ENCODE peak calls at places on chromosomes 3 and 15, in five cellular contexts. One of them, this sample, is unnamed.

GRCh38 chr3:3023106-3023505 is 87.1 kb downstream of the IL5RA start:
- DNase-seq in CD8-positive, alpha-beta memory T cell: no peak
- DNase-seq in heart left ventricle: no peak
- DNase-seq in mammary epithelial cell: no peak
- DNase-seq in right atrium auricular region: no peak
- DNase-seq in this sample: no peak

GRCh38 chr15:83595191-83595590 is 58.7 kb upstream of the ADAMTSL3 start:
- DNase-seq in CD8-positive, alpha-beta memory T cell: no peak
- DNase-seq in heart left ventricle: no peak
- DNase-seq in mammary epithelial cell: peak; percentile 19
- DNase-seq in right atrium auricular region: no peak
- DNase-seq in this sample: no peak

GRCh38 chr3:81778678-81779182 is 17.3 kb upstream of the GBE1 start:
- DNase-seq in CD8-positive, alpha-beta memory T cell: no peak
- DNase-seq in heart left ventricle: no peak
- DNase-seq in mammary epithelial cell: no peak
- DNase-seq in right atrium auricular region: no peak
- DNase-seq in this sample: no peak

GRCh38 chr15:59138243-59138642 is 33.3 kb downstream of the CCNB2 start:
- DNase-seq in CD8-positive, alpha-beta memory T cell: peak; percentile 71
- DNase-seq in heart left ventricle: no peak
- DNase-seq in mammary epithelial cell: no peak
- DNase-seq in right atrium auricular region: no peak
- DNase-seq in this sample: peak; percentile 73

GRCh38 chr3:56764184-56764583 is 37.6 kb downstream of the ARHGEF3 start:
- DNase-seq in CD8-positive, alpha-beta memory T cell: no peak
- DNase-seq in heart left ventricle: no peak
- DNase-seq in mammary epithelial cell: no peak
- DNase-seq in right atrium auricular region: no peak
- DNase-seq in this sample: no peak

GRCh38 chr3:52012699-52013098 is 17.0 kb upstream of the RPL29 start:
- DNase-seq in CD8-positive, alpha-beta memory T cell: no peak
- DNase-seq in heart left ventricle: no peak
- DNase-seq in mammary epithelial cell: no peak
- DNase-seq in right atrium auricular region: no peak
- DNase-seq in this sample: no peak

GRCh38 chr3:160437083-160437455 is 12.5 kb downstream of the TRIM59 start:
- DNase-seq in CD8-positive, alpha-beta memory T cell: no peak
- DNase-seq in heart left ventricle: no peak
- DNase-seq in mammary epithelial cell: no peak
- DNase-seq in right atrium auricular region: no peak
- DNase-seq in this sample: no peak

GRCh38 chr3:193702967-193703366 is 110.0 kb downstream of the OPA1 start:
- DNase-seq in CD8-positive, alpha-beta memory T cell: no peak
- DNase-seq in heart left ventricle: no peak
- DNase-seq in mammary epithelial cell: no peak
- DNase-seq in right atrium auricular region: no peak
- DNase-seq in this sample: no peak

GRCh38 chr3:190606596-190606995 is 92.7 kb downstream of the IL1RAP start:
- DNase-seq in CD8-positive, alpha-beta memory T cell: no peak
- DNase-seq in heart left ventricle: no peak
- DNase-seq in mammary epithelial cell: no peak
- DNase-seq in right atrium auricular region: no peak
- DNase-seq in this sample: no peak

GRCh38 chr15:31135523-31135922 is 34.0 kb upstream of the TRPM1 start:
- DNase-seq in CD8-positive, alpha-beta memory T cell: no peak
- DNase-seq in heart left ventricle: no peak
- DNase-seq in mammary epithelial cell: no peak
- DNase-seq in right atrium auricular region: no peak
- DNase-seq in this sample: no peak

GRCh38 chr3:11136871-11137626 is 17.2 kb upstream of the HRH1 start:
- DNase-seq in CD8-positive, alpha-beta memory T cell: no peak
- DNase-seq in heart left ventricle: peak; percentile 84
- DNase-seq in mammary epithelial cell: peak; percentile 100
- DNase-seq in right atrium auricular region: peak; percentile 87
- DNase-seq in this sample: peak; percentile 52

GRCh38 chr3:120382941-120383447 is 33.8 kb upstream of the LRRC58 start:
- DNase-seq in CD8-positive, alpha-beta memory T cell: no peak
- DNase-seq in heart left ventricle: no peak
- DNase-seq in mammary epithelial cell: no peak
- DNase-seq in right atrium auricular region: no peak
- DNase-seq in this sample: no peak

DNA sequence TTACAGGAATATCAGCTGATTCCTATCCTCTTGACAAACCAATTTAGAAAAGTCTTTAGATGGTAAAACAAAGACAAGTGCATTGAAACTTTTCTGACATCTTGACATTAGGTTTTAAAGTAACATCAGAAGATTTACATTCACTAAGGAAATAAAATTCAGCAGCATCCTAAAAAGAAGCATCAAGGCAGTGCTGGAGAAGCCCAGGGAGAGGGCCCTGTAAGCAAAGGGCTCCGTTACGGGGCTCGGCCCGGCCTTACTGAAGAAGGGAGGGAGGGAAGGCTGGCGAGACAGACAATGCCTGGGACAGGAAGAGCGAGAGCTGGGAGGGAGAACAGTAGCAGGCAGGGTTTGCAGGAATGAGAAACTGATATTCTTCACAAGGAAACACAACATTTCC is 39.3 kb downstream of the RUBCN start:
- DNase-seq in CD8-positive, alpha-beta memory T cell: no peak
- DNase-seq in heart left ventricle: no peak
- DNase-seq in mammary epithelial cell: no peak
- DNase-seq in right atrium auricular region: no peak
- DNase-seq in this sample: no peak
- H3K36me3 ChIP-seq in CD8-positive, alpha-beta memory T cell: peaks cover 55% of the 10 kb centered on the region
- H3K36me3 ChIP-seq in heart left ventricle: peaks cover 100% of the 10 kb centered on the region
- H3K36me3 ChIP-seq in mammary epithelial cell: peaks cover 13% of the 10 kb centered on the region
- H3K36me3 ChIP-seq in right atrium auricular region: peaks cover 78% of the 10 kb centered on the region
- H3K36me3 ChIP-seq in this sample: peaks cover 3% of the 10 kb centered on the region

GRCh38 chr15:91862891-91863520 is 9.5 kb downstream of the SLCO3A1 start:
- DNase-seq in CD8-positive, alpha-beta memory T cell: no peak
- DNase-seq in heart left ventricle: no peak
- DNase-seq in mammary epithelial cell: no peak
- DNase-seq in right atrium auricular region: no peak
- DNase-seq in this sample: no peak

GRCh38 chr15:91865903-91866302 is 12.4 kb downstream of the SLCO3A1 start:
- DNase-seq in CD8-positive, alpha-beta memory T cell: no peak
- DNase-seq in heart left ventricle: no peak
- DNase-seq in mammary epithelial cell: peak; percentile 70
- DNase-seq in right atrium auricular region: no peak
- DNase-seq in this sample: no peak

GRCh38 chr15:91865486-91865885 is 12.0 kb downstream of the SLCO3A1 start:
- DNase-seq in CD8-positive, alpha-beta memory T cell: no peak
- DNase-seq in heart left ventricle: no peak
- DNase-seq in mammary epithelial cell: no peak
- DNase-seq in right atrium auricular region: no peak
- DNase-seq in this sample: no peak

GRCh38 chr15:91863621-91864255 is 10.2 kb downstream of the SLCO3A1 start:
- DNase-seq in CD8-positive, alpha-beta memory T cell: no peak
- DNase-seq in heart left ventricle: no peak
- DNase-seq in mammary epithelial cell: no peak
- DNase-seq in right atrium auricular region: no peak
- DNase-seq in this sample: no peak

GRCh38 chr15:91864669-91865068 is 11.2 kb downstream of the SLCO3A1 start:
- DNase-seq in CD8-positive, alpha-beta memory T cell: no peak
- DNase-seq in heart left ventricle: no peak
- DNase-seq in mammary epithelial cell: no peak
- DNase-seq in right atrium auricular region: no peak
- DNase-seq in this sample: no peak
- H3K4me1 ChIP-seq in CD8-positive, alpha-beta memory T cell: peaks cover 83% of the 10 kb centered on the region
- H3K4me1 ChIP-seq in heart left ventricle: peaks cover 88% of the 10 kb centered on the region
- H3K4me1 ChIP-seq in mammary epithelial cell: peaks cover 40% of the 10 kb centered on the region
- H3K4me1 ChIP-seq in right atrium auricular region: no peaks in the 10 kb centered on the region
- H3K4me1 ChIP-seq in this sample: peaks cover 27% of the 10 kb centered on the region

GRCh38 chr3:44734646-44735168 is 5.3 kb downstream of the ZNF501 start:
- DNase-seq in CD8-positive, alpha-beta memory T cell: no peak
- DNase-seq in heart left ventricle: no peak
- DNase-seq in mammary epithelial cell: no peak
- DNase-seq in right atrium auricular region: no peak
- DNase-seq in this sample: no peak

DNA sequence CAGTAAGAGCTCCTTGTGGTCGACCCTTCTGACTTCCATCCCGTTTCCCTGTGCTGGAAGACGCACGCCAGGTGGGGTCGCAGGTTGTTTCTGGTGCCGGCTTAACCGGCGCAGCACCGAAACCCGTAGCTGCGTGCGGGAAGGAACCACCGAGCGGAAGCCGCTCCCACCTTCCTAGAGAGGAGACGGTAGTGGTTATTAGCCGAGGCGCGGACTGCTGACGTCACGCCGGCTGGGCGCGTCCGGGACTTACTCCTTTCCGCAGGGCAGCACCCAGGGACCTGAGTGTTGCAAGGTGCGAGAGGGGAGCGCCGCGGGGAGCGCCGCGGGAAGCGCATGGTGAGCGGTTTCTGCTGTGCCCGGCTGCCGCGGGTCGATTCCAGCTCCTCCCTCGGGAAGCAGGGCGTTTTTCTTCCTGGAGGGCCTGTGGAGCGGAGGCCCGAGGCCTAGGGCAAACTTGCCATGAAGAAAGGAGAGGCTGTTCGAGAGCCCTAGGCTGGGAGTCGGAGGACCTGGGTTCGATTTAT is at the start of gene ZNF501:
- DNase-seq in CD8-positive, alpha-beta memory T cell: peak; percentile 87
- DNase-seq in heart left ventricle: peak; percentile 97
- DNase-seq in mammary epithelial cell: peak; percentile 88
- DNase-seq in right atrium auricular region: peak; percentile 95
- DNase-seq in this sample: peak; percentile 96
- H3K9me3 ChIP-seq in CD8-positive, alpha-beta memory T cell: peaks cover 41% of the 10 kb centered on the region
- H3K9me3 ChIP-seq in heart left ventricle: peaks cover 80% of the 10 kb centered on the region
- H3K9me3 ChIP-seq in mammary epithelial cell: peaks cover 65% of the 10 kb centered on the region
- H3K9me3 ChIP-seq in right atrium auricular region: peaks cover 34% of the 10 kb centered on the region
- H3K9me3 ChIP-seq in this sample: peaks cover 87% of the 10 kb centered on the region

DNA sequence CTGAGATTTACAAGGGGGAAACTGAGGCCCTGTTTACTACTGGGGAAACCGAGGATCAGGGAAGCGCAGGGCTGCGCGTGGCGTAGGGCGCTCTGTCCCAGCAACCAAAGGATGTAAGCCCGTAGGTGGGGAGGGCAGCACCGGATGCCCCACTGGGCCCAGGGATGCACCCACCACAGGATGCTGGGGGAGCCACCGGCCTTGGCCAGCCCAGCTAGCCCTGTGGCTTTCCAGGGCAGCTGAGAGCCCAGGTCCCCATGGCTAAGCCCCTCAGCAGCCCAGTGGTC is 33.4 kb downstream of the RPN1 start:
- DNase-seq in CD8-positive, alpha-beta memory T cell: no peak
- DNase-seq in heart left ventricle: no peak
- DNase-seq in mammary epithelial cell: no peak
- DNase-seq in right atrium auricular region: no peak
- DNase-seq in this sample: no peak
- H3K36me3 ChIP-seq in CD8-positive, alpha-beta memory T cell: peaks cover 23% of the 10 kb centered on the region
- H3K36me3 ChIP-seq in heart left ventricle: peaks cover 36% of the 10 kb centered on the region
- H3K36me3 ChIP-seq in mammary epithelial cell: peaks cover 17% of the 10 kb centered on the region
- H3K36me3 ChIP-seq in right atrium auricular region: peaks cover 31% of the 10 kb centered on the region
- H3K36me3 ChIP-seq in this sample: no peaks in the 10 kb centered on the region

GRCh38 chr3:66452247-66453040 is 48.4 kb downstream of the LRIG1 start:
- DNase-seq in CD8-positive, alpha-beta memory T cell: no peak
- DNase-seq in heart left ventricle: no peak
- DNase-seq in mammary epithelial cell: no peak
- DNase-seq in right atrium auricular region: no peak
- DNase-seq in this sample: no peak

GRCh38 chr3:66453525-66454463 is 47.0 kb downstream of the LRIG1 start:
- DNase-seq in CD8-positive, alpha-beta memory T cell: no peak
- DNase-seq in heart left ventricle: no peak
- DNase-seq in mammary epithelial cell: no peak
- DNase-seq in right atrium auricular region: no peak
- DNase-seq in this sample: no peak

GRCh38 chr3:66454464-66454859 is 46.4 kb downstream of the LRIG1 start:
- DNase-seq in CD8-positive, alpha-beta memory T cell: no peak
- DNase-seq in heart left ventricle: no peak
- DNase-seq in mammary epithelial cell: no peak
- DNase-seq in right atrium auricular region: no peak
- DNase-seq in this sample: no peak

DNA sequence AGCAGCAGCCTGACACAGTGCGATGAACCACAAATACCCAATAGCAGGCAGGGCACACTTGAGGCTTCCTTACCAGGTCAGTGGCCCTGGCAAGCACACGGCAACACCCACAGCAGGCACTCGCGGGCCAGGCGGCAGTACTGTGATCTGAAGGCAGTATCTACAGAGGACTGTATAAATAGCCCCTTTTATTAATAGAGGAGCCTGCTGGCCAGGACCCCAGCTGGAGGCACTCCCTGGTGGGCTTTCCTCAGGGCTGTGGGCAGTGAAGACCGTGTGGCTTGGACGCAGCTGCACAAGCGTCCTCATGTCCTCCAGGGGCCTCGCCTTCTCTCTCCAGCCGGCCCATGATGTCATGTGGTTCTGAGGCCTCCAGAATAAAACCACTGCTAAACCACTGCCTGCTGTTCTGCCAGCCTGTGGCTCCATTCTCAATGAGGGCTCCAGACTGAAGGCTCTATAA is 44.1 kb downstream of the LRIG1 start:
- DNase-seq in CD8-positive, alpha-beta memory T cell: no peak
- DNase-seq in heart left ventricle: peak; percentile 75
- DNase-seq in mammary epithelial cell: no peak
- DNase-seq in right atrium auricular region: no peak
- DNase-seq in this sample: no peak
- H3K4me1 ChIP-seq in CD8-positive, alpha-beta memory T cell: no peaks in the 10 kb centered on the region
- H3K4me1 ChIP-seq in heart left ventricle: peaks cover 78% of the 10 kb centered on the region
- H3K4me1 ChIP-seq in mammary epithelial cell: no peaks in the 10 kb centered on the region
- H3K4me1 ChIP-seq in right atrium auricular region: no peaks in the 10 kb centered on the region
- H3K4me1 ChIP-seq in this sample: peaks cover 1% of the 10 kb centered on the region

GRCh38 chr15:25088261-25088790 is 133.5 kb downstream of the SNRPN start:
- DNase-seq in CD8-positive, alpha-beta memory T cell: no peak
- DNase-seq in heart left ventricle: no peak
- DNase-seq in mammary epithelial cell: no peak
- DNase-seq in right atrium auricular region: peak; percentile 38
- DNase-seq in this sample: no peak
- H3K9me3 ChIP-seq in CD8-positive, alpha-beta memory T cell: peaks cover 62% of the 10 kb centered on the region
- H3K9me3 ChIP-seq in heart left ventricle: peaks cover 98% of the 10 kb centered on the region
- H3K9me3 ChIP-seq in mammary epithelial cell: peaks cover 73% of the 10 kb centered on the region
- H3K9me3 ChIP-seq in right atrium auricular region: peaks cover 5% of the 10 kb centered on the region
- H3K9me3 ChIP-seq in this sample: peaks cover 99% of the 10 kb centered on the region

DNA sequence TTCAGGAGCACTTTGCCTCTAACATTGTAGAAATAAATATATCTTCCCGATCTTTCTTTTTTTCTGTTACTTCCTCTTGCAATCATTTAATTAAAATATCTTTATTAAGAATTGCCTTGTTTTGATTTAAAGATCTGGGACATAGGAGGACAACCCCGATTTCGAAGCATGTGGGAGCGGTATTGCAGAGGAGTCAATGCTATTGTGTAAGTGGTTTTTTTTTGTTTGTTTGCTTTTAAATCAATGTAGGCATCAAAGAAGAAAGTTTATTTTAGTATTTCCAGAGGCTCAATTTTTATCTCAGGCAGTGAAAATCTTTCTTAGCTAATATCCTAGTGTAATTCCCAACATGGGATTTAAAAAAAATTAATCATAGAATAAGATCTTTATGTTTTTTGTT is 15.5 kb upstream of the EDEM1 start:
- DNase-seq in CD8-positive, alpha-beta memory T cell: no peak
- DNase-seq in heart left ventricle: no peak
- DNase-seq in mammary epithelial cell: no peak
- DNase-seq in right atrium auricular region: no peak
- DNase-seq in this sample: no peak
- H3K36me3 ChIP-seq in CD8-positive, alpha-beta memory T cell: peaks cover 23% of the 10 kb centered on the region
- H3K36me3 ChIP-seq in heart left ventricle: peaks cover 66% of the 10 kb centered on the region
- H3K36me3 ChIP-seq in mammary epithelial cell: peaks cover 19% of the 10 kb centered on the region
- H3K36me3 ChIP-seq in right atrium auricular region: peaks cover 43% of the 10 kb centered on the region
- H3K36me3 ChIP-seq in this sample: no peaks in the 10 kb centered on the region

GRCh38 chr15:40103864-40104271 is 4.8 kb downstream of the BMF start:
- DNase-seq in CD8-positive, alpha-beta memory T cell: peak; percentile 35
- DNase-seq in heart left ventricle: no peak
- DNase-seq in mammary epithelial cell: no peak
- DNase-seq in right atrium auricular region: no peak
- DNase-seq in this sample: no peak
- H3K4me1 ChIP-seq in CD8-positive, alpha-beta memory T cell: peaks cover 66% of the 10 kb centered on the region
- H3K4me1 ChIP-seq in heart left ventricle: peaks cover 90% of the 10 kb centered on the region
- H3K4me1 ChIP-seq in mammary epithelial cell: peaks cover 45% of the 10 kb centered on the region
- H3K4me1 ChIP-seq in right atrium auricular region: no peaks in the 10 kb centered on the region
- H3K4me1 ChIP-seq in this sample: peaks cover 81% of the 10 kb centered on the region

GRCh38 chr3:58688563-58688962 is 22.0 kb upstream of the FAM3D start:
- DNase-seq in CD8-positive, alpha-beta memory T cell: no peak
- DNase-seq in heart left ventricle: no peak
- DNase-seq in mammary epithelial cell: no peak
- DNase-seq in right atrium auricular region: no peak
- DNase-seq in this sample: no peak
- H3K9me3 ChIP-seq in CD8-positive, alpha-beta memory T cell: no peaks in the 10 kb centered on the region
- H3K9me3 ChIP-seq in heart left ventricle: peaks cover 30% of the 10 kb centered on the region
- H3K9me3 ChIP-seq in mammary epithelial cell: peaks cover 16% of the 10 kb centered on the region
- H3K9me3 ChIP-seq in right atrium auricular region: no peaks in the 10 kb centered on the region
- H3K9me3 ChIP-seq in this sample: peaks cover 17% of the 10 kb centered on the region